ENCODE peak calls at places on chromosomes 1 and 21, in seven cellular contexts. J is stimulated activated CD4-positive, alpha-beta T cell treated with anti-CD3 and anti-CD28 coated beads, Interleukin-2, amount 100 ng/mL, for 48 hours; N is DMS153; S is epithelial cell of esophagus; G is NCI-H69; R is islet precursor cell; I is Caco-2. B is an unnamed sample.

GRCh38 chr1:205344010-205344808 is 12.5 kb downstream of the KLHDC8A start:
- DNase-seq in R (peak), J (peak), I (peak), G (peak), N (no peak), S (peak), B (no peak)

GRCh38 chr1:30685796-30686165 is 37.6 kb downstream of the MATN1 start:
- DNase-seq in R (no peak), J (no peak), S (no peak), G (no peak), I (no peak), N (no peak), B (no peak)

GRCh38 chr1:244118087-244118761 is 67.1 kb downstream of the ZBTB18 start:
- DNase-seq in N (no peak), R (no peak), S (no peak), G (peak), I (no peak), J (no peak), B (no peak)

GRCh38 chr1:109167114-109167513 is 46.6 kb upstream of the SARS1 start:
- DNase-seq in S (no peak), R (peak), I (no peak), G (no peak), N (no peak), J (no peak), B (no peak)

GRCh38 chr21:46160563-46161179 is 5.3 kb upstream of the FTCD start:
- DNase-seq in G (no peak), S (no peak), I (no peak), J (no peak), R (no peak), N (no peak), B (no peak)

GRCh38 chr1:203131548-203132200 is 4.1 kb downstream of the ADORA1 start:
- DNase-seq in S (no peak), G (no peak), R (peak), J (no peak), N (no peak), I (no peak), B (no peak)

GRCh38 chr1:238664139-238664538 is 722.2 kb upstream of the CHRM3 start:
- DNase-seq in I (no peak), J (no peak), S (no peak), R (peak), G (no peak), N (no peak), B (no peak)

GRCh38 chr1:226674892-226675719 is 64.0 kb downstream of the ITPKB start:
- DNase-seq in G (no peak), J (no peak), R (peak), I (no peak), N (no peak), S (no peak), B (no peak)

GRCh38 chr1:150321826-150322166 is 463 bp downstream of the PRPF3 start:
- DNase-seq in I (no peak), J (no peak), N (no peak), G (peak), S (no peak), R (no peak), B (no peak)

GRCh38 chr1:2061065-2061778 is 11.0 kb downstream of the PRKCZ start:
- DNase-seq in J (no peak), N (no peak), G (no peak), I (no peak), R (no peak), S (no peak), B (no peak)

GRCh38 chr1:201074018-201074417 is 38.2 kb downstream of the CACNA1S start:
- DNase-seq in R (no peak), S (peak), G (no peak), N (no peak), J (no peak), I (no peak), B (no peak)

GRCh38 chr1:223733898-223734852 is 21.8 kb downstream of the CAPN2 start:
- DNase-seq in N (no peak), J (no peak), I (no peak), G (no peak), R (no peak), S (no peak), B (no peak)

GRCh38 chr1:233440952-233441401 is 113.5 kb downstream of the MAP3K21 start:
- DNase-seq in S (peak), J (no peak), G (peak), I (peak), N (peak), R (peak), B (peak)

GRCh38 chr1:243256590-243256989 is 749 bp downstream of the SDCCAG8 start:
- DNase-seq in G (peak), S (no peak), J (no peak), R (no peak), I (no peak), N (no peak), B (no peak)

GRCh38 chr1:109499661-109500536 is 6.0 kb downstream of the CYB561D1 start:
- DNase-seq in R (peak), S (peak), N (no peak), J (peak), G (peak), I (peak), B (no peak)

GRCh38 chr1:225658041-225658440 is 5.1 kb upstream of the ENAH start:
- DNase-seq in J (no peak), R (no peak), N (no peak), S (no peak), I (no peak), G (no peak), B (no peak)

GRCh38 chr1:11515403-11516300 is 36.7 kb downstream of the DISP3 start:
- DNase-seq in S (no peak), J (no peak), R (no peak), N (no peak), I (no peak), G (no peak), B (no peak)

GRCh38 chr1:157961805-157962762 is 31.4 kb upstream of the KIRREL1 start:
- DNase-seq in N (no peak), R (no peak), J (no peak), G (peak), I (no peak), S (peak), B (peak)

GRCh38 chr1:29801003-29801402 is 564.7 kb downstream of the PTPRU start:
- DNase-seq in I (no peak), S (no peak), N (no peak), J (no peak), R (no peak), G (no peak), B (no peak)

GRCh38 chr1:8107897-8108296 is 81.8 kb upstream of the ERRFI1 start:
- DNase-seq in R (no peak), S (no peak), J (no peak), N (no peak), I (peak), G (no peak), B (no peak)

GRCh38 chr1:167223144-167224103 is 2.7 kb downstream of the POU2F1 start:
- DNase-seq in N (peak), G (peak), R (no peak), J (no peak), S (no peak), I (no peak), B (peak)

GRCh38 chr1:53851571-53852282 is 13.6 kb upstream of the NDC1 start:
- DNase-seq in I (no peak), R (no peak), N (no peak), J (no peak), S (no peak), G (no peak), B (no peak)

GRCh38 chr21:37796011-37796410 is 120.2 kb downstream of the KCNJ6 start:
- DNase-seq in S (no peak), G (no peak), N (no peak), I (no peak), R (no peak), J (no peak), B (no peak)

GRCh38 chr21:43269461-43269860 is 100.7 kb downstream of the CRYAA start:
- DNase-seq in G (no peak), J (peak), R (no peak), N (no peak), S (no peak), I (no peak), B (no peak)

GRCh38 chr1:109269981-109270622 is 12.8 kb downstream of the PSRC1 start:
- DNase-seq in S (no peak), R (no peak), G (no peak), I (no peak), J (no peak), N (no peak), B (no peak)

GRCh38 chr1:11929849-11930248 is 3.6 kb upstream of the KIAA2013 start:
- DNase-seq in J (no peak), R (no peak), I (no peak), N (peak), S (peak), G (peak), B (peak)

GRCh38 chr1:3306583-3307285 is 147.7 kb upstream of the ARHGEF16 start:
- DNase-seq in R (no peak), J (no peak), I (no peak), G (no peak), S (no peak), N (no peak), B (no peak)

GRCh38 chr1:29410476-29410875 is 174.2 kb downstream of the PTPRU start:
- DNase-seq in J (no peak), G (peak), S (peak), N (peak), I (no peak), R (peak), B (no peak)

GRCh38 chr1:214983126-214983869 is 99.2 kb upstream of the KCNK2 start:
- DNase-seq in J (no peak), G (no peak), N (no peak), I (peak), R (no peak), S (peak), B (no peak)

GRCh38 chr1:239913141-239913585 is 178.5 kb upstream of the FMN2 start:
- DNase-seq in N (no peak), J (no peak), I (no peak), R (no peak), S (no peak), G (no peak), B (no peak)

GRCh38 chr21:41631564-41632461 is 123.9 kb upstream of the TMPRSS2 start:
- DNase-seq in R (no peak), I (no peak), N (peak), G (peak), J (no peak), S (peak), B (peak)

GRCh38 chr1:7401814-7402547 is 369.1 kb upstream of the VAMP3 start:
- DNase-seq in N (no peak), R (peak), S (peak), J (no peak), G (peak), I (peak), B (peak)

GRCh38 chr1:36562181-36562685 is 79.5 kb upstream of the CSF3R start:
- DNase-seq in N (no peak), G (no peak), I (no peak), S (no peak), J (no peak), R (peak), B (no peak)

GRCh38 chr1:246214708-246215504 is 292.2 kb downstream of the SMYD3 start:
- DNase-seq in S (peak), G (peak), I (no peak), N (peak), R (no peak), J (no peak), B (peak)

GRCh38 chr1:9438431-9439073 is 100.7 kb upstream of the SLC25A33 start:
- DNase-seq in G (no peak), I (no peak), S (peak), N (peak), J (no peak), R (peak), B (peak)

GRCh38 chr1:93519196-93519825 is 71.4 kb downstream of the FNBP1L start:
- DNase-seq in G (peak), N (no peak), R (no peak), J (no peak), I (no peak), S (peak), B (no peak)

GRCh38 chr1:79353224-79353623 is 346.7 kb upstream of the ADGRL4 start:
- DNase-seq in N (no peak), I (peak), J (no peak), R (no peak), S (peak), G (peak), B (peak)